ENCODE peak calls at places on chromosomes 1 and 21, in six cellular contexts. A, F, X, I, M and K are unnamed samples.

GRCh38 chr21:35658242-35658641 is 402.1 kb downstream of the SETD4 start:
- DNase-seq in A (no peak), F (no peak), X (no peak), M (no peak), I (no peak), K (peak)

GRCh38 chr1:172630868-172631267 is 28.0 kb upstream of the FASLG start:
- DNase-seq in M (no peak), I (no peak), A (no peak), X (no peak), F (no peak), K (no peak)

GRCh38 chr1:20366766-20367602 is 76.3 kb downstream of the VWA5B1 start:
- DNase-seq in A (no peak), X (peak), F (no peak), I (no peak), M (peak), K (no peak)

GRCh38 chr21:37829447-37829846 is 86.8 kb downstream of the KCNJ6 start:
- DNase-seq in F (no peak), M (no peak), A (no peak), I (peak), X (no peak), K (no peak)

GRCh38 chr1:53068314-53069084 is 6.5 kb downstream of the PODN start:
- DNase-seq in X (no peak), F (no peak), M (no peak), I (no peak), A (no peak), K (no peak)

GRCh38 chr21:42219606-42220137 is 732 bp downstream of the ABCG1 start:
- DNase-seq in F (no peak), I (no peak), M (peak), X (peak), A (no peak), K (no peak)

GRCh38 chr1:89804646-89805237 is 16.1 kb upstream of the LRRC8D start:
- DNase-seq in X (peak), A (peak), M (peak), I (peak), F (no peak), K (peak)

GRCh38 chr1:172040466-172040865 is 199.2 kb downstream of the DNM3 start:
- DNase-seq in M (no peak), I (no peak), A (no peak), F (no peak), X (no peak), K (peak)

GRCh38 chr1:17856496-17857108 is 101.5 kb downstream of the ACTL8 start:
- DNase-seq in X (no peak), I (no peak), M (no peak), A (no peak), F (no peak), K (no peak)

GRCh38 chr1:205301220-205301821 is 20.2 kb downstream of the NUAK2 start:
- DNase-seq in A (no peak), M (peak), I (peak), F (peak), X (no peak), K (peak)

GRCh38 chr1:88463401-88463800 is 220.7 kb upstream of the PKN2 start:
- DNase-seq in F (no peak), X (no peak), A (no peak), I (no peak), M (no peak), K (no peak)

GRCh38 chr1:9596419-9597123 is 7.9 kb downstream of the TMEM201 start:
- DNase-seq in F (no peak), X (no peak), I (no peak), A (no peak), M (no peak), K (no peak)

GRCh38 chr1:3061981-3062615 is 6.9 kb upstream of the PRDM16 start:
- DNase-seq in F (no peak), I (no peak), X (no peak), A (no peak), M (peak), K (no peak)

GRCh38 chr1:25468037-25468436 is 37.3 kb downstream of the MACO1 start:
- DNase-seq in A (no peak), I (peak), M (no peak), F (no peak), X (no peak), K (no peak)

GRCh38 chr1:84303154-84303830 is 1.8 kb downstream of the SAMD13 start:
- DNase-seq in F (no peak), A (no peak), M (no peak), X (no peak), I (no peak), K (no peak)

GRCh38 chr1:59355361-59355760 is 58.5 kb downstream of the FGGY start:
- DNase-seq in A (no peak), M (no peak), I (no peak), F (no peak), X (no peak), K (no peak)

GRCh38 chr1:27602510-27603319 is 1.2 kb downstream of the AHDC1 start:
- DNase-seq in A (no peak), M (peak), I (no peak), F (no peak), X (peak), K (no peak)

GRCh38 chr1:76625887-76626286 is 241.4 kb upstream of the ST6GALNAC5 start:
- DNase-seq in A (no peak), X (no peak), F (no peak), M (no peak), I (no peak), K (no peak)

GRCh38 chr21:44582980-44583799 is 2.8 kb upstream of the KRTAP10-5 start:
- DNase-seq in M (no peak), I (no peak), A (no peak), X (no peak), F (no peak), K (no peak)

GRCh38 chr1:24289937-24290595 is 29.1 kb upstream of the GRHL3 start:
- DNase-seq in A (no peak), F (peak), M (no peak), X (no peak), I (peak), K (no peak)